ENCODE peak calls at places on chromosomes 4 and X, in six cellular contexts. V is EH; O is right cardiac atrium; E is neuronal stem cell; R is activated CD8-positive, alpha-beta memory T cell treated with anti-CD3 and anti-CD28 coated beads, Interleukin-2, amount 50 U/mL, for 48 hours; T is hepatocyte. G is an unnamed sample.
A peak's percentile ranks its signal among the peaks of the same experiment; 100 is the strongest.

GRCh38 chr4:140652601-140653000 is 83.8 kb upstream of the UCP1 start:
- DNase-seq in V (no peak), O (no peak), E (no peak), R (no peak), T (no peak), G (no peak)

GRCh38 chrX:70577442-70577841 is 132.8 kb downstream of the DLG3 start:
- DNase-seq in V (no peak), O (no peak), E (no peak), R (no peak), T (no peak), G (no peak)

GRCh38 chr4:120922390-120923200 is at the start of gene PRDM5:
- DNase-seq in V (peak; percentile 61), O (peak; percentile 90), E (peak; percentile 64), R (peak; percentile 70), T (peak; percentile 68), G (peak; percentile 42)

GRCh38 chr4:35802644-35803043 is 441.7 kb downstream of the ARAP2 start:
- DNase-seq in V (no peak), O (no peak), E (no peak), R (no peak), T (no peak), G (no peak)

GRCh38 chr4:138045036-138045435 is 197.1 kb downstream of the SLC7A11 start:
- DNase-seq in V (peak; percentile 45), O (no peak), E (no peak), R (no peak), T (no peak), G (no peak)

GRCh38 chr4:54683616-54684346 is 26.0 kb downstream of the KIT start:
- DNase-seq in V (peak; percentile 25), O (peak; percentile 43), E (no peak), R (no peak), T (no peak), G (no peak)

GRCh38 chr4:142035556-142035955 is 399.2 kb downstream of the IL15 start:
- DNase-seq in V (peak; percentile 10), O (no peak), E (no peak), R (no peak), T (no peak), G (peak; percentile 33)

GRCh38 chrX:47456080-47456479 is 26.9 kb downstream of the ZNF41 start:
- DNase-seq in V (no peak), O (peak; percentile 60), E (no peak), R (no peak), T (no peak), G (no peak)

GRCh38 chr4:65999518-65999871 is 329.2 kb upstream of the EPHA5 start:
- DNase-seq in V (peak; percentile 1), O (no peak), E (no peak), R (no peak), T (no peak), G (no peak)

GRCh38 chr4:127698789-127699200 is 31.4 kb upstream of the SLC25A31 start:
- DNase-seq in V (peak; percentile 85), O (no peak), E (no peak), R (no peak), T (no peak), G (peak; percentile 94)

GRCh38 chr4:151957163-151957562 is 196.4 kb upstream of the GATB start:
- DNase-seq in V (peak; percentile 66), O (peak; percentile 43), E (peak; percentile 61), R (no peak), T (peak; percentile 38), G (peak; percentile 10)

GRCh38 chr4:123453006-123453685 is 56.6 kb downstream of the SPRY1 start:
- DNase-seq in V (no peak), O (no peak), E (no peak), R (no peak), T (no peak), G (peak; percentile 76)

GRCh38 chr4:30719363-30720020 is 677 bp upstream of the PCDH7 start:
- DNase-seq in V (peak; percentile 59), O (peak; percentile 60), E (peak; percentile 67), R (peak; percentile 53), T (peak; percentile 76), G (peak; percentile 70)

GRCh38 chr4:174516345-174516744 is 5.9 kb downstream of the HPGD start:
- DNase-seq in V (no peak), O (no peak), E (no peak), R (no peak), T (no peak), G (no peak)

GRCh38 chr4:114076865-114077264 is 97.4 kb upstream of the ARSJ start:
- DNase-seq in V (peak; percentile 73), O (no peak), E (no peak), R (no peak), T (no peak), G (peak; percentile 68)

GRCh38 chrX:50627696-50628095 is 157.1 kb upstream of the DGKK start:
- DNase-seq in V (no peak), O (no peak), E (no peak), R (no peak), T (no peak), G (no peak)